ENCODE peak calls at places on chromosomes 1 and 21, in nine cellular contexts. Z, U, J, M, W, N, Q, A and H are unnamed samples.

GRCh38 chr1:154371436-154371835 is 33.7 kb upstream of the IL6R start:
- DNase-seq in Z (no peak), U (no peak), J (no peak), M (no peak), W (no peak), N (no peak), Q (no peak), A (no peak), H (no peak)

GRCh38 chr1:98176414-98176813 is 255.6 kb upstream of the DPYD start:
- DNase-seq in Z (no peak), U (no peak), J (no peak), M (no peak), W (no peak), N (no peak), Q (no peak), A (no peak), H (no peak)

GRCh38 chr21:36973986-36974850 is 7.7 kb upstream of the HLCS start:
- DNase-seq in Z (no peak), U (no peak), J (no peak), M (no peak), W (no peak), N (no peak), Q (no peak), A (no peak), H (no peak)

GRCh38 chr1:23793018-23793781 is 2.3 kb downstream of the LYPLA2 start:
- DNase-seq in Z (no peak), U (no peak), J (no peak), M (no peak), W (no peak), N (peak; percentile 76), Q (no peak), A (no peak), H (peak; percentile 70)

GRCh38 chr1:244757091-244757939 is 78.1 kb upstream of the COX20 start:
- DNase-seq in Z (no peak), U (no peak), J (no peak), M (no peak), W (no peak), N (no peak), Q (no peak), A (no peak), H (no peak)

GRCh38 chr1:201307239-201307638 is 23.9 kb downstream of the PKP1 start:
- DNase-seq in Z (no peak), U (no peak), J (no peak), M (no peak), W (no peak), N (no peak), Q (no peak), A (no peak), H (no peak)

GRCh38 chr1:93995837-93996526 is 86.8 kb upstream of the GCLM start:
- DNase-seq in Z (peak; percentile 47), U (no peak), J (no peak), M (no peak), W (no peak), N (no peak), Q (no peak), A (no peak), H (no peak)

GRCh38 chr1:185213086-185213485 is 56.1 kb downstream of the SWT1 start:
- DNase-seq in Z (no peak), U (no peak), J (no peak), M (no peak), W (no peak), N (no peak), Q (no peak), A (no peak), H (no peak)

GRCh38 chr1:207659545-207660148 is 14.7 kb downstream of the CR1L start:
- DNase-seq in Z (peak; percentile 70), U (peak; percentile 27), J (no peak), M (no peak), W (no peak), N (no peak), Q (no peak), A (no peak), H (no peak)

GRCh38 chr1:80640978-80641377 is 1159.8 kb upstream of the ADGRL2 start:
- DNase-seq in Z (no peak), U (no peak), J (no peak), M (no peak), W (no peak), N (no peak), Q (no peak), A (no peak), H (no peak)

GRCh38 chr1:109598655-109599054 is 20.8 kb downstream of the GNAT2 start:
- DNase-seq in Z (no peak), U (no peak), J (no peak), M (no peak), W (no peak), N (no peak), Q (peak; percentile 85), A (no peak), H (no peak)

GRCh38 chr21:27379381-27379780 is 412.5 kb upstream of the ADAMTS5 start:
- DNase-seq in Z (no peak), U (no peak), J (no peak), M (no peak), W (no peak), N (no peak), Q (no peak), A (no peak), H (no peak)

GRCh38 chr1:204076891-204077290 is 4.0 kb downstream of the SOX13 start:
- DNase-seq in Z (no peak), U (no peak), J (no peak), M (no peak), W (no peak), N (peak; percentile 7), Q (no peak), A (no peak), H (no peak)

GRCh38 chr1:232036161-232036942 is 409.8 kb downstream of the DISC1 start:
- DNase-seq in Z (no peak), U (no peak), J (no peak), M (no peak), W (no peak), N (no peak), Q (peak; percentile 44), A (no peak), H (no peak)

GRCh38 chr1:161725888-161726630 is 4.7 kb downstream of the FCRLB start:
- DNase-seq in Z (peak; percentile 8), U (peak; percentile 51), J (peak; percentile 73), M (peak; percentile 39), W (no peak), N (peak; percentile 61), Q (peak; percentile 79), A (peak; percentile 16), H (peak; percentile 45)

GRCh38 chr1:217342105-217342504 is 288.8 kb downstream of the GPATCH2 start:
- DNase-seq in Z (no peak), U (no peak), J (no peak), M (no peak), W (no peak), N (no peak), Q (no peak), A (no peak), H (no peak)

GRCh38 chr1:53948291-53948690 is 2.1 kb downstream of the LRRC42 start:
- DNase-seq in Z (no peak), U (no peak), J (no peak), M (no peak), W (no peak), N (no peak), Q (no peak), A (no peak), H (no peak)

GRCh38 chr1:196545239-196545638 is 63.0 kb downstream of the KCNT2 start:
- DNase-seq in Z (no peak), U (no peak), J (no peak), M (no peak), W (no peak), N (no peak), Q (no peak), A (no peak), H (no peak)

GRCh38 chr1:193320281-193320680 is 133.9 kb upstream of the B3GALT2 start:
- DNase-seq in Z (no peak), U (no peak), J (no peak), M (no peak), W (no peak), N (no peak), Q (no peak), A (no peak), H (no peak)

GRCh38 chr1:213008564-213008963 is 7.1 kb downstream of the ANGEL2 start:
- DNase-seq in Z (no peak), U (no peak), J (no peak), M (no peak), W (no peak), N (no peak), Q (no peak), A (no peak), H (no peak)

GRCh38 chr1:230303069-230303468 is 123.1 kb downstream of the PGBD5 start:
- DNase-seq in Z (no peak), U (peak; percentile 10), J (no peak), M (no peak), W (no peak), N (no peak), Q (no peak), A (no peak), H (no peak)

GRCh38 chr1:117051224-117052064 is 8.7 kb upstream of the TTF2 start:
- DNase-seq in Z (no peak), U (no peak), J (no peak), M (peak; percentile 27), W (no peak), N (no peak), Q (no peak), A (no peak), H (no peak)

GRCh38 chr1:196438324-196438723 is 169.9 kb downstream of the KCNT2 start:
- DNase-seq in Z (no peak), U (no peak), J (no peak), M (no peak), W (no peak), N (no peak), Q (no peak), A (no peak), H (no peak)

GRCh38 chr21:29436143-29436542 is 137.4 kb downstream of the BACH1 start:
- DNase-seq in Z (no peak), U (no peak), J (no peak), M (no peak), W (no peak), N (no peak), Q (peak; percentile 18), A (no peak), H (peak; percentile 38)

GRCh38 chr1:172647110-172647564 is 11.8 kb upstream of the FASLG start:
- DNase-seq in Z (no peak), U (no peak), J (no peak), M (no peak), W (no peak), N (no peak), Q (peak; percentile 27), A (no peak), H (no peak)

GRCh38 chr21:36589352-36589971 is 109.5 kb upstream of the SIM2 start:
- DNase-seq in Z (peak; percentile 7), U (no peak), J (no peak), M (peak; percentile 2), W (no peak), N (peak; percentile 77), Q (peak; percentile 65), A (peak; percentile 34), H (no peak)

GRCh38 chr1:99776133-99776532 is 9.7 kb upstream of the FRRS1 start:
- DNase-seq in Z (no peak), U (no peak), J (no peak), M (no peak), W (no peak), N (no peak), Q (no peak), A (no peak), H (no peak)

GRCh38 chr1:200659269-200659668 is 10.4 kb downstream of the DDX59 start:
- DNase-seq in Z (no peak), U (no peak), J (no peak), M (no peak), W (no peak), N (no peak), Q (peak; percentile 36), A (no peak), H (no peak)

GRCh38 chr1:219523411-219523810 is 89.5 kb downstream of the ZC3H11B start:
- DNase-seq in Z (no peak), U (no peak), J (no peak), M (no peak), W (no peak), N (no peak), Q (no peak), A (no peak), H (no peak)

GRCh38 chr1:1547476-1547875 is 7.1 kb upstream of the TMEM240 start:
- DNase-seq in Z (no peak), U (no peak), J (no peak), M (no peak), W (no peak), N (no peak), Q (no peak), A (no peak), H (no peak)

GRCh38 chr1:67831850-67832513 is 1.3 kb downstream of the GNG12 start:
- DNase-seq in Z (peak; percentile 49), U (peak; percentile 26), J (peak; percentile 58), M (no peak), W (no peak), N (peak; percentile 72), Q (peak; percentile 47), A (peak; percentile 45), H (peak; percentile 66)